ENCODE peak calls at places on chromosome 9, in six cellular contexts. One of them, this sample, is unnamed.

GRCh38 chr9:114294664-114295063 is 28.2 kb upstream of the ORM1 start:
- DNase-seq in PC-3: no peak
- DNase-seq in GM23248: no peak
- DNase-seq in HCT116: no peak
- DNase-seq in MM.1S: no peak
- DNase-seq in GM23338: no peak
- DNase-seq in this sample: no peak

GRCh38 chr9:113993838-113994540 is 84.1 kb downstream of the AMBP start:
- DNase-seq in GM23338: no peak
- DNase-seq in MM.1S: peak; percentile 8
- DNase-seq in HCT116: no peak
- DNase-seq in PC-3: peak; percentile 5
- DNase-seq in GM23248: peak; percentile 84
- DNase-seq in this sample: no peak

GRCh38 chr9:93680445-93681315 is 104.3 kb downstream of the PHF2 start:
- DNase-seq in MM.1S: no peak
- DNase-seq in PC-3: no peak
- DNase-seq in GM23248: no peak
- DNase-seq in HCT116: no peak
- DNase-seq in GM23338: no peak
- DNase-seq in this sample: no peak

GRCh38 chr9:81522721-81523551 is 166.4 kb downstream of the TLE1 start:
- DNase-seq in MM.1S: peak; percentile 50
- DNase-seq in HCT116: peak; percentile 48
- DNase-seq in PC-3: peak; percentile 74
- DNase-seq in GM23338: peak; percentile 78
- DNase-seq in GM23248: peak; percentile 79
- DNase-seq in this sample: peak; percentile 51

GRCh38 chr9:93648836-93649235 is 72.5 kb downstream of the PHF2 start:
- DNase-seq in GM23338: no peak
- DNase-seq in HCT116: no peak
- DNase-seq in PC-3: no peak
- DNase-seq in MM.1S: no peak
- DNase-seq in GM23248: no peak
- DNase-seq in this sample: no peak

GRCh38 chr9:127980706-127981558 is at the start of gene EEIG1:
- DNase-seq in PC-3: peak; percentile 89
- DNase-seq in HCT116: peak; percentile 61
- DNase-seq in MM.1S: peak; percentile 94
- DNase-seq in GM23248: peak; percentile 98
- DNase-seq in GM23338: peak; percentile 97
- DNase-seq in this sample: peak; percentile 98

GRCh38 chr9:107488400-107489143 is 997 bp downstream of the KLF4 start:
- DNase-seq in GM23338: peak; percentile 50
- DNase-seq in HCT116: no peak
- DNase-seq in PC-3: peak; percentile 48
- DNase-seq in GM23248: peak; percentile 91
- DNase-seq in MM.1S: no peak
- DNase-seq in this sample: peak; percentile 64

GRCh38 chr9:121434946-121435345 is 64.7 kb downstream of the GGTA1 start:
- DNase-seq in PC-3: no peak
- DNase-seq in MM.1S: no peak
- DNase-seq in GM23248: peak; percentile 72
- DNase-seq in GM23338: no peak
- DNase-seq in HCT116: no peak
- DNase-seq in this sample: no peak

GRCh38 chr9:14314424-14314928 is 535 bp upstream of the NFIB start:
- DNase-seq in GM23248: peak; percentile 84
- DNase-seq in PC-3: peak; percentile 82
- DNase-seq in GM23338: peak; percentile 85
- DNase-seq in MM.1S: peak; percentile 18
- DNase-seq in HCT116: peak; percentile 19
- DNase-seq in this sample: peak; percentile 39

GRCh38 chr9:121285835-121286687 is 18.1 kb downstream of the GSN start:
- DNase-seq in MM.1S: no peak
- DNase-seq in PC-3: no peak
- DNase-seq in GM23248: peak; percentile 86
- DNase-seq in GM23338: peak; percentile 73
- DNase-seq in HCT116: peak; percentile 64
- DNase-seq in this sample: peak; percentile 45

GRCh38 chr9:75896193-75896592 is 5.7 kb downstream of the PCSK5 start:
- DNase-seq in GM23248: no peak
- DNase-seq in HCT116: no peak
- DNase-seq in GM23338: no peak
- DNase-seq in PC-3: no peak
- DNase-seq in MM.1S: no peak
- DNase-seq in this sample: no peak

GRCh38 chr9:98374385-98375051 is 119.1 kb upstream of the TBC1D2 start:
- DNase-seq in HCT116: no peak
- DNase-seq in MM.1S: no peak
- DNase-seq in GM23338: peak; percentile 13
- DNase-seq in PC-3: peak; percentile 36
- DNase-seq in GM23248: peak; percentile 97
- DNase-seq in this sample: no peak

GRCh38 chr9:114078021-114078780 is at the start of gene AMBP:
- DNase-seq in MM.1S: no peak
- DNase-seq in GM23248: no peak
- DNase-seq in GM23338: peak; percentile 41
- DNase-seq in HCT116: no peak
- DNase-seq in PC-3: no peak
- DNase-seq in this sample: no peak

GRCh38 chr9:73143606-73144328 is 7.9 kb upstream of the ANXA1 start:
- DNase-seq in HCT116: peak; percentile 68
- DNase-seq in GM23338: no peak
- DNase-seq in MM.1S: no peak
- DNase-seq in GM23248: peak; percentile 83
- DNase-seq in PC-3: peak; percentile 92
- DNase-seq in this sample: no peak

GRCh38 chr9:105475302-105475701 is 27.5 kb downstream of the FSD1L start:
- DNase-seq in MM.1S: no peak
- DNase-seq in GM23338: peak; percentile 68
- DNase-seq in GM23248: peak; percentile 73
- DNase-seq in PC-3: peak; percentile 30
- DNase-seq in HCT116: no peak
- DNase-seq in this sample: peak; percentile 37

GRCh38 chr9:127873223-127873691 is 4.2 kb downstream of the AK1 start:
- DNase-seq in PC-3: no peak
- DNase-seq in GM23248: no peak
- DNase-seq in MM.1S: no peak
- DNase-seq in GM23338: no peak
- DNase-seq in HCT116: no peak
- DNase-seq in this sample: peak; percentile 48

GRCh38 chr9:115234094-115234493 is 116.1 kb upstream of the TNC start:
- DNase-seq in GM23248: peak; percentile 78
- DNase-seq in MM.1S: no peak
- DNase-seq in GM23338: no peak
- DNase-seq in PC-3: peak; percentile 65
- DNase-seq in HCT116: peak; percentile 26
- DNase-seq in this sample: no peak

GRCh38 chr9:81037889-81038288 is 651.5 kb downstream of the TLE1 start:
- DNase-seq in MM.1S: no peak
- DNase-seq in GM23338: no peak
- DNase-seq in HCT116: no peak
- DNase-seq in GM23248: no peak
- DNase-seq in PC-3: no peak
- DNase-seq in this sample: no peak

GRCh38 chr9:83281306-83282255 is 218.6 kb upstream of the RASEF start:
- DNase-seq in MM.1S: no peak
- DNase-seq in HCT116: no peak
- DNase-seq in PC-3: peak; percentile 65
- DNase-seq in GM23338: no peak
- DNase-seq in GM23248: peak; percentile 73
- DNase-seq in this sample: no peak

GRCh38 chr9:123373447-123373923 is 17.5 kb downstream of the CRB2 start:
- DNase-seq in PC-3: no peak
- DNase-seq in MM.1S: no peak
- DNase-seq in GM23248: no peak
- DNase-seq in GM23338: peak; percentile 76
- DNase-seq in HCT116: no peak
- DNase-seq in this sample: no peak

GRCh38 chr9:122827759-122828090 is 663 bp downstream of the PDCL start:
- DNase-seq in PC-3: no peak
- DNase-seq in GM23338: peak; percentile 77
- DNase-seq in MM.1S: no peak
- DNase-seq in GM23248: peak; percentile 74
- DNase-seq in HCT116: no peak
- DNase-seq in this sample: peak; percentile 68

GRCh38 chr9:15856591-15856990 is 303.7 kb downstream of the CCDC171 start:
- DNase-seq in PC-3: peak; percentile 5
- DNase-seq in GM23248: peak; percentile 69
- DNase-seq in HCT116: no peak
- DNase-seq in MM.1S: no peak
- DNase-seq in GM23338: no peak
- DNase-seq in this sample: no peak

DNA sequence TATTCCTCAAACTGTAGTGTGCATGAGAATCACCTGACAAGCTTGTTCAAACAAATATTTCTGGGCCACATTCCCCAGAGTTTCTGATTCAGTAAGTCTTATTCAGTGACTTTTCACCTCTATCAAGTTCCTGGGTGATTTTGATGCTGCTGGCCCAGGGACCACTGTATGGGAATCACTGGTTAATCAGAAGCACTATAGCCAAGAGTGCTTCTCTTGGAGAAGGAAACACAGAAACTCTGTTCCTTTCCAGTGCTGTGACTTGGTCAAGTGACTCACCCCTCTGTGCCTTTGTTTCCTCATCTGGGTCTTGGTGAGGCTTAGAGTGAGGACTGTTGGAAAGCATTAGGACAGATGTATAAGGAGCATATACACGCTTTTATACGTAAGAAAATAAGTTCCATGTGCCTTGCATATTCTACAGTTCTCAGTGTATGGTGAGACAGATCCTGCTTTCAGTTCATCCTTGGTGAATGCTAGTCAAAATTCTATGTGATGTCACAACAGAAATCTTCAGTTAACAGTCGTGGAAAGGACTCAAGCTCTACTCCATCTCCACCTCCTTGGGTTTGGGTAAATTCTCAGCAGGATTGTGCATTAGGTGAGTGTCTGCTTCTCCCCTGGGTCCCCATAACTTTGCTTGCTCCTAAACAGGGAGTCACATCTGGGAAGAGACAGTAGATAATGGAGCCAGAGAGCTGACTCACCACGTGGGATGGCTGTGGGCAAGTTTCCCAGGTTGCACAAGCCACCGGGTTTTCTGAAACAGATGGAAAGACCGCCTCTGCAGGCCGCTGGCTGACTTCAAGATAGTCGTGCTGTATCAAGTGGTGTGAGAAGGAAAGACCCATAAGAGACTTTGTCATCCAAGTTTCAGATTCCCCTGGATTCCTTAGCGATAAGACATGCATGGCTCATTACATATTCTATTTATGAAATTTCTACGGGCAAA is 117.0 kb downstream of the NXNL2 start:
- DNase-seq in PC-3: peak; percentile 69
- DNase-seq in GM23248: peak; percentile 99
- DNase-seq in HCT116: no peak
- DNase-seq in MM.1S: no peak
- DNase-seq in GM23338: no peak
- DNase-seq in this sample: no peak
- TF ChIP-seq EZH2phosphoT487 in PC-3: no peak
- TF ChIP-seq EZH2phosphoT487 in GM23248: no peak
- TF ChIP-seq EZH2phosphoT487 in HCT116: no peak
- TF ChIP-seq EZH2phosphoT487 in MM.1S: no peak
- TF ChIP-seq EZH2phosphoT487 in GM23338: no peak
- TF ChIP-seq EZH2phosphoT487 in this sample: no peak

GRCh38 chr9:34579819-34580185 is 9.7 kb downstream of the CNTFR start:
- DNase-seq in MM.1S: no peak
- DNase-seq in PC-3: no peak
- DNase-seq in GM23338: no peak
- DNase-seq in GM23248: no peak
- DNase-seq in HCT116: no peak
- DNase-seq in this sample: no peak

GRCh38 chr9:34577635-34578240 is 11.8 kb downstream of the CNTFR start:
- DNase-seq in PC-3: no peak
- DNase-seq in HCT116: no peak
- DNase-seq in MM.1S: no peak
- DNase-seq in GM23248: no peak
- DNase-seq in GM23338: peak; percentile 81
- DNase-seq in this sample: peak; percentile 84

GRCh38 chr9:34576943-34577634 is 12.4 kb downstream of the CNTFR start:
- DNase-seq in HCT116: no peak
- DNase-seq in GM23338: peak; percentile 78
- DNase-seq in GM23248: no peak
- DNase-seq in MM.1S: no peak
- DNase-seq in PC-3: no peak
- DNase-seq in this sample: peak; percentile 88

GRCh38 chr9:34579097-34579818 is 10.3 kb downstream of the CNTFR start:
- DNase-seq in GM23248: no peak
- DNase-seq in MM.1S: no peak
- DNase-seq in HCT116: no peak
- DNase-seq in PC-3: no peak
- DNase-seq in GM23338: peak; percentile 51
- DNase-seq in this sample: peak; percentile 87

GRCh38 chr9:34578241-34579096 is 11.1 kb downstream of the CNTFR start:
- DNase-seq in MM.1S: no peak
- DNase-seq in GM23338: peak; percentile 75
- DNase-seq in GM23248: peak; percentile 77
- DNase-seq in HCT116: no peak
- DNase-seq in PC-3: no peak
- DNase-seq in this sample: peak; percentile 86
- TF ChIP-seq EZH2 in MM.1S: no peak
- TF ChIP-seq EZH2 in GM23338: peak; percentile 68
- TF ChIP-seq EZH2 in GM23248: peak; percentile 54
- TF ChIP-seq EZH2 in HCT116: no peak
- TF ChIP-seq EZH2 in PC-3: no peak
- TF ChIP-seq EZH2 in this sample: no peak

GRCh38 chr9:134533850-134534585 is 107.6 kb upstream of the COL5A1 start:
- DNase-seq in GM23338: no peak
- DNase-seq in PC-3: no peak
- DNase-seq in GM23248: no peak
- DNase-seq in MM.1S: no peak
- DNase-seq in HCT116: no peak
- DNase-seq in this sample: no peak
- TF ChIP-seq EZH2phosphoT487 in GM23338: no peak
- TF ChIP-seq EZH2phosphoT487 in PC-3: no peak
- TF ChIP-seq EZH2phosphoT487 in GM23248: no peak
- TF ChIP-seq EZH2phosphoT487 in MM.1S: no peak
- TF ChIP-seq EZH2phosphoT487 in HCT116: no peak
- TF ChIP-seq EZH2phosphoT487 in this sample: no peak

GRCh38 chr9:969310-969692 is 7.2 kb upstream of the DMRT3 start:
- DNase-seq in MM.1S: no peak
- DNase-seq in GM23248: no peak
- DNase-seq in HCT116: no peak
- DNase-seq in PC-3: no peak
- DNase-seq in GM23338: peak; percentile 26
- DNase-seq in this sample: peak; percentile 56

GRCh38 chr9:969693-970309 is 6.7 kb upstream of the DMRT3 start:
- DNase-seq in MM.1S: no peak
- DNase-seq in HCT116: no peak
- DNase-seq in PC-3: no peak
- DNase-seq in GM23248: no peak
- DNase-seq in GM23338: peak; percentile 53
- DNase-seq in this sample: peak; percentile 50

GRCh38 chr9:972512-973294 is 3.8 kb upstream of the DMRT3 start:
- DNase-seq in PC-3: no peak
- DNase-seq in HCT116: no peak
- DNase-seq in GM23338: peak; percentile 60
- DNase-seq in MM.1S: no peak
- DNase-seq in GM23248: no peak
- DNase-seq in this sample: peak; percentile 47

GRCh38 chr9:971901-972511 is 4.4 kb upstream of the DMRT3 start:
- DNase-seq in GM23338: peak; percentile 93
- DNase-seq in PC-3: no peak
- DNase-seq in HCT116: no peak
- DNase-seq in GM23248: no peak
- DNase-seq in MM.1S: no peak
- DNase-seq in this sample: peak; percentile 92

GRCh38 chr9:970310-971002 is 6.0 kb upstream of the DMRT3 start:
- DNase-seq in MM.1S: no peak
- DNase-seq in GM23338: peak; percentile 65
- DNase-seq in GM23248: no peak
- DNase-seq in PC-3: no peak
- DNase-seq in HCT116: no peak
- DNase-seq in this sample: peak; percentile 62
- TF ChIP-seq EZH2 in MM.1S: no peak
- TF ChIP-seq EZH2 in GM23338: peak; percentile 91
- TF ChIP-seq EZH2 in GM23248: no peak
- TF ChIP-seq EZH2 in PC-3: no peak
- TF ChIP-seq EZH2 in HCT116: no peak
- TF ChIP-seq EZH2 in this sample: peak; percentile 34

This sample was measured in neural progenitor cell.